ENCODE peak calls at places on chromosomes 2 and 18, in ten cellular contexts. X is cardiac fibroblast; J is fibroblast of villous mesenchyme; G is activated T-cell treated with anti-CD3 and anti-CD28 coated beads, Interleukin-2, amount 50 U/mL, for 24 hours; V is NCI-H1694 treated with DMSO at 0.1 percent for 48 hours; N is endothelial cell; D is neuronal stem cell; E is activated CD4-positive, alpha-beta T cell treated with anti-CD3 and anti-CD28 coated beads, Interleukin-2, amount 10 ng/mL, durations not matched to agents 24 days and 14 days; T is thoracic aorta; I is NCI-H82. C is an unnamed sample.

GRCh38 chr2:78592547-78592946 is 433.0 kb upstream of the REG3G start:
- DNase-seq in X (no peak), J (no peak), G (no peak), V (no peak), N (no peak), D (peak), E (no peak), T (no peak), I (no peak), C (no peak)

GRCh38 chr2:172710584-172711024 is 25.0 kb upstream of the RAPGEF4 start:
- DNase-seq in X (peak), J (peak), G (peak), V (peak), N (peak), D (peak), E (peak), T (no peak), I (peak), C (peak)

GRCh38 chr2:8679827-8680731 is 1.8 kb upstream of the ID2 start:
- DNase-seq in X (peak), J (no peak), G (no peak), V (peak), N (peak), D (peak), E (no peak), T (no peak), I (peak), C (peak)

GRCh38 chr2:102698369-102699111 is 63.3 kb upstream of the TMEM182 start:
- DNase-seq in X (peak), J (no peak), G (no peak), V (no peak), N (no peak), D (no peak), E (no peak), T (peak), I (peak), C (no peak)

GRCh38 chr2:200174433-200175216 is 131.9 kb upstream of the SPATS2L start:
- DNase-seq in X (no peak), J (peak), G (no peak), V (no peak), N (no peak), D (no peak), E (no peak), T (no peak), I (no peak), C (no peak)

GRCh38 chr2:230909841-230910545 is 15.0 kb downstream of the GPR55 start:
- DNase-seq in X (no peak), J (no peak), G (peak), V (no peak), N (no peak), D (no peak), E (no peak), T (no peak), I (no peak), C (no peak)

GRCh38 chr2:83615491-83615890 is 843.6 kb downstream of the SUCLG1 start:
- DNase-seq in X (no peak), J (no peak), G (no peak), V (no peak), N (no peak), D (no peak), E (no peak), T (no peak), I (no peak), C (no peak)

GRCh38 chr2:219452361-219453317 is 18.0 kb downstream of the SPEG start:
- DNase-seq in X (peak), J (peak), G (no peak), V (peak), N (no peak), D (no peak), E (no peak), T (peak), I (no peak), C (no peak)

GRCh38 chr2:151638188-151638933 is 95.9 kb downstream of the NEB start:
- DNase-seq in X (no peak), J (peak), G (peak), V (peak), N (no peak), D (no peak), E (peak), T (no peak), I (no peak), C (no peak)

GRCh38 chr18:78113445-78113844 is 863.8 kb downstream of the GALR1 start:
- DNase-seq in X (no peak), J (no peak), G (no peak), V (no peak), N (no peak), D (no peak), E (no peak), T (no peak), I (no peak), C (no peak)

C was measured in HuH-7.5.